ENCODE peak calls at places on chromosomes 16 and 17, in eight cellular contexts. D, J, G, Y, I, R, F and X are unnamed samples.

GRCh38 chr17:21042434-21043295 is at the start of gene USP22:
- DNase-seq in I (no peak), G (no peak), R (peak), F (peak), J (no peak), Y (no peak), D (no peak), X (peak)

GRCh38 chr17:17063546-17064122 is 21.4 kb downstream of the MPRIP start:
- DNase-seq in D (peak), Y (peak), J (peak), I (peak), R (peak), F (no peak), G (peak), X (peak)

GRCh38 chr17:18990331-18990730 is 14.2 kb downstream of the FAM83G start:
- DNase-seq in D (peak), I (no peak), R (no peak), G (no peak), Y (no peak), F (no peak), J (no peak), X (no peak)

GRCh38 chr17:82201498-82201910 is 11.1 kb downstream of the CCDC57 start:
- DNase-seq in F (no peak), D (no peak), G (no peak), Y (no peak), R (no peak), J (no peak), I (no peak), X (no peak)

GRCh38 chr17:48429638-48430586 is at the start of gene SKAP1:
- DNase-seq in D (peak), J (peak), G (no peak), F (peak), I (no peak), R (no peak), Y (no peak), X (no peak)

GRCh38 chr17:73592531-73592961 is 51.7 kb downstream of the SDK2 start:
- DNase-seq in G (no peak), I (no peak), Y (no peak), R (no peak), F (no peak), D (no peak), J (no peak), X (no peak)

GRCh38 chr17:77106874-77107358 is 33.9 kb upstream of the SEC14L1 start:
- DNase-seq in F (no peak), G (no peak), D (no peak), Y (no peak), I (no peak), R (no peak), J (no peak), X (no peak)

GRCh38 chr16:30997000-30997886 is 12.2 kb downstream of the HSD3B7 start:
- DNase-seq in J (peak), R (peak), G (peak), F (peak), Y (peak), D (peak), I (no peak), X (peak)

GRCh38 chr16:87297407-87297806 is 19.8 kb downstream of the C16orf95 start:
- DNase-seq in D (no peak), Y (no peak), F (no peak), J (no peak), G (no peak), I (no peak), R (no peak), X (no peak)

GRCh38 chr17:57577751-57578607 is 167.1 kb downstream of the CCDC182 start:
- DNase-seq in G (peak), J (no peak), I (peak), Y (peak), D (no peak), R (no peak), F (no peak), X (no peak)

GRCh38 chr17:30520436-30520835 is 43.2 kb downstream of the GOSR1 start:
- DNase-seq in G (peak), F (no peak), J (no peak), I (no peak), R (no peak), Y (no peak), D (no peak), X (no peak)

GRCh38 chr17:80029235-80029974 is 6.3 kb downstream of the TBC1D16 start:
- DNase-seq in J (peak), D (peak), R (peak), F (no peak), G (peak), I (no peak), Y (peak), X (no peak)

GRCh38 chr17:75454193-75454592 is 2.2 kb upstream of the TMEM94 start:
- DNase-seq in Y (no peak), J (no peak), I (no peak), F (no peak), R (peak), G (no peak), D (no peak), X (no peak)

GRCh38 chr17:28878981-28879380 is 18.6 kb downstream of the FLOT2 start:
- DNase-seq in J (no peak), D (no peak), Y (no peak), R (no peak), I (no peak), G (peak), F (no peak), X (peak)

GRCh38 chr17:41013181-41013580 is 4.3 kb upstream of the KRTAP3-1 start:
- DNase-seq in R (no peak), G (no peak), F (no peak), Y (no peak), J (no peak), D (no peak), I (no peak), X (no peak)

GRCh38 chr17:47729486-47729885 is 3.5 kb upstream of the TBX21 start:
- DNase-seq in F (no peak), J (peak), D (no peak), R (no peak), I (no peak), Y (no peak), G (no peak), X (no peak)

GRCh38 chr17:46832945-46833839 is 14.7 kb upstream of the WNT3 start:
- DNase-seq in Y (no peak), F (no peak), G (peak), D (no peak), R (peak), I (peak), J (no peak), X (no peak)

GRCh38 chr17:45302649-45303173 is 14.1 kb downstream of the MAP3K14 start:
- DNase-seq in D (no peak), I (no peak), J (no peak), Y (peak), F (no peak), R (peak), G (peak), X (peak)

GRCh38 chr17:41382396-41382795 is 290 bp upstream of the KRT34 start:
- DNase-seq in R (no peak), Y (no peak), F (no peak), D (no peak), G (peak), J (no peak), I (no peak), X (no peak)

GRCh38 chr16:86591270-86591669 is 12.9 kb downstream of the FOXL1 start:
- DNase-seq in D (no peak), J (no peak), I (no peak), Y (no peak), G (no peak), R (no peak), F (no peak), X (no peak)

GRCh38 chr16:77732241-77732946 is 10.1 kb downstream of the NUDT7 start:
- DNase-seq in G (no peak), D (no peak), F (no peak), R (peak), J (no peak), Y (no peak), I (no peak), X (no peak)

GRCh38 chr17:76697702-76698465 is 12.9 kb downstream of the MXRA7 start:
- DNase-seq in D (no peak), I (no peak), F (no peak), R (no peak), G (peak), Y (peak), J (no peak), X (no peak)